ENCODE peak calls at places on chromosomes 4 and X, in eight cellular contexts. W is memory B cell; K is activated T-helper 1 cell treated with anti-CD3 and anti-CD28 coated beads, Interleukin-2, amount 50 U/mL, for 16 hours; C is GM20000; Y is RPMI8226; S is naive thymus-derived CD8-positive, alpha-beta T cell; X is WTC11; U is lung microvascular endothelial cell. A is an unnamed sample.

GRCh38 chr4:256492-256891 is 48.8 kb downstream of the ZNF732 start:
- DNase-seq in W (no peak), Y (no peak), U (no peak), K (no peak), S (no peak), C (no peak), X (no peak), A (no peak)

GRCh38 chr4:102449751-102450352 is 51.3 kb upstream of the NFKB1 start:
- DNase-seq in Y (peak), S (peak), X (peak), W (peak), C (peak), U (peak), K (no peak), A (no peak)

GRCh38 chr4:35151816-35152572 is 1092.3 kb downstream of the ARAP2 start:
- DNase-seq in U (no peak), Y (peak), C (peak), W (no peak), S (no peak), X (peak), K (no peak), A (no peak)

GRCh38 chrX:109934935-109935334 is 68.0 kb upstream of the TMEM164 start:
- DNase-seq in K (no peak), C (no peak), Y (no peak), X (no peak), U (peak), W (no peak), S (no peak), A (no peak)

GRCh38 chrX:140948827-140949226 is 53.6 kb upstream of the SPANXB1 start:
- DNase-seq in X (no peak), S (no peak), K (no peak), W (no peak), C (no peak), U (no peak), Y (no peak), A (no peak)

GRCh38 chrX:144334577-144334976 is 450.7 kb downstream of the UBE2NL start:
- DNase-seq in Y (no peak), X (no peak), C (no peak), K (no peak), S (no peak), W (no peak), U (no peak), A (no peak)

GRCh38 chr4:17324431-17324830 is 187.5 kb downstream of the QDPR start:
- DNase-seq in W (no peak), C (peak), U (peak), S (no peak), K (no peak), X (peak), Y (peak), A (peak)

GRCh38 chr4:111839186-111839585 is 306.1 kb upstream of the FAM241A start:
- DNase-seq in W (no peak), Y (no peak), C (no peak), U (no peak), X (no peak), K (no peak), S (no peak), A (no peak)

GRCh38 chrX:650274-650673 is 19.7 kb downstream of the SHOX start:
- DNase-seq in W (no peak), C (no peak), U (no peak), S (no peak), X (no peak), Y (peak), K (no peak), A (no peak)

GRCh38 chrX:40945366-40945713 is 139.9 kb upstream of the USP9X start:
- DNase-seq in K (no peak), S (no peak), W (no peak), Y (peak), C (peak), U (peak), X (no peak), A (no peak)

GRCh38 chrX:39900788-39901170 is 197.0 kb downstream of the BCOR start:
- DNase-seq in K (no peak), S (no peak), Y (no peak), C (no peak), X (no peak), W (no peak), U (no peak), A (no peak)

GRCh38 chr4:39754309-39754708 is 56.4 kb downstream of the UBE2K start:
- DNase-seq in K (no peak), X (no peak), S (no peak), Y (no peak), C (no peak), W (no peak), U (no peak), A (no peak)

GRCh38 chr4:109121561-109121960 is 180.9 kb downstream of the COL25A1 start:
- DNase-seq in K (no peak), Y (no peak), W (no peak), C (no peak), X (no peak), S (no peak), U (no peak), A (no peak)

GRCh38 chr4:13984996-13985780 is 357.7 kb upstream of the BOD1L1 start:
- DNase-seq in Y (no peak), U (no peak), K (no peak), X (no peak), W (no peak), S (no peak), C (no peak), A (peak)

GRCh38 chrX:146863566-146863965 is 49.0 kb upstream of the CXorf51A start:
- DNase-seq in U (no peak), Y (peak), K (no peak), W (no peak), X (no peak), C (no peak), S (no peak), A (no peak)

GRCh38 chrX:8870411-8870810 is 69.2 kb upstream of the FAM9A start:
- DNase-seq in U (no peak), X (no peak), Y (no peak), K (no peak), S (no peak), W (no peak), C (no peak), A (no peak)

GRCh38 chrX:68988865-68989264 is 160.0 kb downstream of the EFNB1 start:
- DNase-seq in K (no peak), C (no peak), W (no peak), Y (no peak), S (no peak), U (no peak), X (no peak), A (no peak)

GRCh38 chr4:89539797-89540711 is 232.5 kb upstream of the GPRIN3 start:
- DNase-seq in Y (no peak), W (no peak), S (no peak), X (no peak), K (no peak), U (no peak), C (no peak), A (no peak)

GRCh38 chr4:174928575-174929253 is 10.6 kb downstream of the ADAM29 start:
- DNase-seq in X (no peak), Y (peak), K (no peak), S (no peak), C (no peak), W (no peak), U (no peak), A (no peak)

GRCh38 chr4:26719954-26720552 is 136.2 kb downstream of the TBC1D19 start:
- DNase-seq in W (no peak), S (no peak), Y (no peak), U (peak), X (no peak), K (no peak), C (no peak), A (no peak)

GRCh38 chr4:143362392-143363046 is 25.8 kb downstream of the GAB1 start:
- DNase-seq in C (no peak), K (no peak), U (no peak), Y (no peak), W (no peak), S (no peak), X (no peak), A (no peak)

GRCh38 chr4:11480683-11481082 is 52.0 kb upstream of the HS3ST1 start:
- DNase-seq in Y (no peak), U (no peak), K (no peak), C (peak), X (no peak), S (no peak), W (no peak), A (peak)

GRCh38 chrX:104318330-104319009 is 63.7 kb upstream of the ESX1 start:
- DNase-seq in S (no peak), K (no peak), C (no peak), W (no peak), U (peak), Y (no peak), X (no peak), A (no peak)

GRCh38 chr4:71126719-71127118 is 133.3 kb downstream of the DCK start:
- DNase-seq in S (no peak), U (no peak), W (no peak), K (no peak), C (no peak), Y (no peak), X (no peak), A (no peak)

GRCh38 chr4:92387459-92388069 is 83.8 kb downstream of the GRID2 start:
- DNase-seq in U (peak), Y (peak), K (no peak), S (no peak), C (peak), X (no peak), W (peak), A (no peak)

GRCh38 chr4:1009647-1010521 is 1.5 kb upstream of the FGFRL1 start:
- DNase-seq in K (peak), U (peak), C (peak), S (peak), W (peak), X (peak), Y (peak), A (no peak)

GRCh38 chr4:82201303-82201702 is 172.5 kb downstream of the HNRNPD start:
- DNase-seq in X (no peak), S (no peak), C (no peak), Y (no peak), K (no peak), U (no peak), W (no peak), A (no peak)

A was measured in HL-60.